ENCODE peak calls at places on chromosomes 5 and 9, in ten cellular contexts. T is mesenchymal stem cell, R is GM23248, Y is psoas muscle, O is gastrocnemius medialis, A is GM23338, P is tibial artery, Q is IMR-90, I is lower lobe of right lung, J is HCT116. V is an unnamed sample.
A peak's percentile ranks its signal among the peaks of the same experiment; 100 is the strongest.

GRCh38 chr5:122773615-122774014 is 1.3 kb upstream of the SNX2 start:
- DNase-seq in T (no peak), R (no peak), Y (no peak), O (no peak), A (no peak), P (no peak), Q (no peak), I (no peak), J (no peak), V (no peak)

GRCh38 chr5:112492291-112492690 is 73.2 kb upstream of the EPB41L4A start:
- DNase-seq in T (peak; percentile 40), R (peak; percentile 84), Y (peak; percentile 25), O (no peak), A (peak; percentile 88), P (no peak), Q (peak; percentile 23), I (peak; percentile 53), J (peak; percentile 57), V (no peak)

GRCh38 chr5:68139601-68140441 is 75.7 kb upstream of the PIK3R1 start:
- DNase-seq in T (peak; percentile 18), R (no peak), Y (no peak), O (no peak), A (no peak), P (no peak), Q (peak; percentile 17), I (no peak), J (no peak), V (no peak)

GRCh38 chr9:72557549-72557948 is 36.1 kb downstream of the TMC1 start:
- DNase-seq in T (peak; percentile 99), R (peak; percentile 96), Y (peak; percentile 48), O (no peak), A (peak; percentile 2), P (no peak), Q (peak; percentile 97), I (no peak), J (peak; percentile 94), V (no peak)

GRCh38 chr9:72579880-72580570 is 58.6 kb downstream of the TMC1 start:
- DNase-seq in T (peak; percentile 53), R (peak; percentile 82), Y (no peak), O (no peak), A (no peak), P (no peak), Q (peak; percentile 71), I (no peak), J (no peak), V (no peak)

GRCh38 chr9:111661150-111661801 is at the start of gene GNG10:
- DNase-seq in T (peak; percentile 62), R (peak; percentile 83), Y (peak; percentile 63), O (no peak), A (peak; percentile 57), P (peak; percentile 77), Q (peak; percentile 52), I (peak; percentile 75), J (no peak), V (peak; percentile 64)

GRCh38 chr9:126123927-126124326 is 202.7 kb upstream of the MVB12B start:
- DNase-seq in T (no peak), R (no peak), Y (no peak), O (no peak), A (no peak), P (no peak), Q (no peak), I (no peak), J (no peak), V (no peak)

GRCh38 chr9:21455320-21455719 is 15.1 kb downstream of the IFNA1 start:
- DNase-seq in T (peak; percentile 38), R (peak; percentile 65), Y (no peak), O (no peak), A (peak; percentile 74), P (no peak), Q (peak; percentile 25), I (no peak), J (peak; percentile 23), V (no peak)

GRCh38 chr9:5568868-5569267 is 58.5 kb downstream of the PDCD1LG2 start:
- DNase-seq in T (no peak), R (no peak), Y (no peak), O (no peak), A (no peak), P (no peak), Q (no peak), I (no peak), J (no peak), V (no peak)

GRCh38 chr9:124270504-124271335 is 13.0 kb downstream of the NEK6 start:
- DNase-seq in T (no peak), R (peak; percentile 29), Y (peak; percentile 56), O (no peak), A (no peak), P (peak; percentile 96), Q (no peak), I (peak; percentile 84), J (no peak), V (peak; percentile 89)

GRCh38 chr5:180100621-180101450 is 29.3 kb upstream of the RNF130 start:
- DNase-seq in T (no peak), R (no peak), Y (no peak), O (no peak), A (no peak), P (no peak), Q (no peak), I (no peak), J (no peak), V (no peak)

GRCh38 chr9:34451135-34451534 is 7.2 kb downstream of the FAM219A start:
- DNase-seq in T (no peak), R (no peak), Y (no peak), O (no peak), A (peak; percentile 28), P (no peak), Q (no peak), I (no peak), J (no peak), V (no peak)

GRCh38 chr9:34454571-34455065 is 3.8 kb downstream of the FAM219A start:
- DNase-seq in T (peak; percentile 90), R (peak; percentile 89), Y (peak; percentile 56), O (no peak), A (peak; percentile 67), P (no peak), Q (peak; percentile 67), I (no peak), J (peak; percentile 39), V (no peak)

GRCh38 chr9:34452568-34452967 is 5.8 kb downstream of the FAM219A start:
- DNase-seq in T (no peak), R (no peak), Y (no peak), O (no peak), A (no peak), P (no peak), Q (no peak), I (no peak), J (no peak), V (no peak)

GRCh38 chr9:34450644-34451043 is 7.7 kb downstream of the FAM219A start:
- DNase-seq in T (no peak), R (no peak), Y (no peak), O (peak; percentile 17), A (no peak), P (no peak), Q (no peak), I (no peak), J (no peak), V (no peak)

GRCh38 chr9:34451545-34451944 is 6.8 kb downstream of the FAM219A start:
- DNase-seq in T (peak; percentile 54), R (peak; percentile 31), Y (no peak), O (no peak), A (no peak), P (no peak), Q (peak; percentile 53), I (no peak), J (no peak), V (no peak)
- H3K27ac ChIP-seq in T (no peak overlapping the region), R (no peak overlapping the region), Y (peak overlapping the region; percentile 46), O (peak overlapping the region; percentile 51), A (no peak overlapping the region), P (no peak overlapping the region), Q (no peak overlapping the region), I (no peak overlapping the region), J (no peak overlapping the region), V (no peak overlapping the region)

GRCh38 chr9:121299125-121299466 is 31.1 kb downstream of the GSN start:
- DNase-seq in T (no peak), R (peak; percentile 22), Y (no peak), O (no peak), A (peak; percentile 56), P (peak; percentile 76), Q (no peak), I (peak; percentile 61), J (no peak), V (peak; percentile 61)
- H3K4me3 ChIP-seq in T (no peak overlapping the region), R (peak overlapping the region; percentile 68), Y (peak overlapping the region; percentile 75), O (peak overlapping the region; percentile 58), A (peak overlapping the region; percentile 70), P (peak overlapping the region; percentile 64), Q (no peak overlapping the region), I (peak overlapping the region; percentile 66), J (peak overlapping the region; percentile 43), V (peak overlapping the region; percentile 47)

GRCh38 chr9:36755019-36755418 is 182.3 kb downstream of the MELK start:
- DNase-seq in T (no peak), R (no peak), Y (no peak), O (no peak), A (no peak), P (no peak), Q (no peak), I (no peak), J (no peak), V (no peak)
- H3K27me3 ChIP-seq in T (peaks cover 90% of the 10 kb centered on the region), R (peaks cover 23% of the 10 kb centered on the region), Y (peaks cover 12% of the 10 kb centered on the region), O (no peaks in the 10 kb centered on the region), A (no peaks in the 10 kb centered on the region), P (no peaks in the 10 kb centered on the region), Q (peaks cover 16% of the 10 kb centered on the region), I (peaks cover 25% of the 10 kb centered on the region), J (peaks cover 97% of the 10 kb centered on the region), V (no peaks in the 10 kb centered on the region)

GRCh38 chr9:96129698-96130097 is 172.3 kb downstream of the HSD17B3 start:
- DNase-seq in T (no peak), R (no peak), Y (no peak), O (no peak), A (peak; percentile 41), P (no peak), Q (no peak), I (no peak), J (no peak), V (no peak)

GRCh38 chr9:96122255-96122654 is 179.7 kb downstream of the HSD17B3 start:
- DNase-seq in T (no peak), R (no peak), Y (no peak), O (no peak), A (no peak), P (no peak), Q (no peak), I (no peak), J (no peak), V (no peak)

GRCh38 chr9:96122756-96123155 is 179.2 kb downstream of the HSD17B3 start:
- DNase-seq in T (peak; percentile 73), R (peak; percentile 28), Y (no peak), O (no peak), A (no peak), P (no peak), Q (peak; percentile 58), I (no peak), J (no peak), V (no peak)

GRCh38 chr9:96126321-96126881 is 175.6 kb downstream of the HSD17B3 start:
- DNase-seq in T (peak; percentile 68), R (no peak), Y (no peak), O (no peak), A (peak; percentile 38), P (no peak), Q (no peak), I (no peak), J (no peak), V (peak; percentile 28)

DNA sequence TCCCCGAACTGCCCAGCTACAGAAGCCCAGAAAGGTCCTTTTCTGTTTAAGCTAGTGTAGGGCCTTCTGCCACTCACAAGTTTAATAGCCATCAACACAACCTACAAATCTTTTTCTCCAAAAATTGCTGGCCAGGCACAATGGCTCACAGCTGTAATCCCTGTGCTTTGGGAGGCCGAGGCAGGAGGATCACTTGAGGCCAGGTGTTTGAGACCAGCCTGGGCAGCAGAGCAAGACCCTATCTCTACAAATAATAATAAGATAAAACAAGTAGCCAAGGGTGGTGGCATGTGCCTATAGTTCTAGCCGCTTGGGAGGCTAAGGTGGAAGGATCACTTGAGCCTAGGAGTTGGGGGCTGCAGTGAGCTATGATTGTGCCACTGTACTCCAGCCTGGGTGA is 176.4 kb downstream of the HSD17B3 start:
- DNase-seq in T (no peak), R (no peak), Y (no peak), O (no peak), A (no peak), P (no peak), Q (no peak), I (no peak), J (no peak), V (no peak)
- H3K27ac ChIP-seq in T (no peak overlapping the region), R (no peak overlapping the region), Y (no peak overlapping the region), O (no peak overlapping the region), A (no peak overlapping the region), P (no peak overlapping the region), Q (no peak overlapping the region), I (no peak overlapping the region), J (no peak overlapping the region), V (peak overlapping the region; percentile 22)